ENCODE peak calls at places on chromosomes 7 and 10, in ten cellular contexts. B, C, U, H, I, N, W, V, T and X are unnamed samples.

GRCh38 chr7:22093003-22093402 is 147.3 kb upstream of the CDCA7L start:
- DNase-seq in B (no peak), C (no peak), U (no peak), H (no peak), I (no peak), N (no peak), W (no peak), V (no peak), T (no peak), X (no peak)

GRCh38 chr7:105429746-105430612 is 41.3 kb upstream of the SRPK2 start:
- DNase-seq in B (no peak), C (no peak), U (peak; percentile 53), H (peak; percentile 34), I (no peak), N (peak; percentile 34), W (no peak), V (no peak), T (no peak), X (no peak)

GRCh38 chr10:51156913-51157312 is 82.6 kb downstream of the PRKG1 start:
- DNase-seq in B (no peak), C (no peak), U (no peak), H (no peak), I (no peak), N (no peak), W (no peak), V (no peak), T (no peak), X (no peak)

GRCh38 chr7:1058821-1059199 is 14.5 kb downstream of the GPR146 start:
- DNase-seq in B (no peak), C (no peak), U (no peak), H (no peak), I (peak; percentile 49), N (no peak), W (no peak), V (no peak), T (no peak), X (no peak)

GRCh38 chr10:124721295-124722052 is 22.7 kb downstream of the FAM53B start:
- DNase-seq in B (no peak), C (no peak), U (peak; percentile 38), H (peak; percentile 61), I (peak; percentile 81), N (no peak), W (peak; percentile 68), V (peak; percentile 68), T (no peak), X (no peak)

GRCh38 chr10:34816067-34817002 is 1.2 kb upstream of the PARD3 start:
- DNase-seq in B (peak; percentile 25), C (no peak), U (peak; percentile 44), H (no peak), I (peak; percentile 63), N (no peak), W (no peak), V (no peak), T (no peak), X (no peak)

GRCh38 chr10:43172645-43173044 is 34.4 kb downstream of the CSGALNACT2 start:
- DNase-seq in B (no peak), C (no peak), U (no peak), H (no peak), I (no peak), N (no peak), W (no peak), V (no peak), T (no peak), X (no peak)

GRCh38 chr10:4541292-4541691 is 284.7 kb upstream of the AKR1E2 start:
- DNase-seq in B (no peak), C (no peak), U (peak; percentile 53), H (no peak), I (no peak), N (peak; percentile 81), W (no peak), V (no peak), T (no peak), X (no peak)

GRCh38 chr7:74579800-74580685 is 77.5 kb upstream of the GTF2I start:
- DNase-seq in B (no peak), C (no peak), U (peak; percentile 89), H (no peak), I (no peak), N (no peak), W (peak; percentile 63), V (no peak), T (peak; percentile 60), X (no peak)

GRCh38 chr10:33216661-33217427 is 117.6 kb downstream of the NRP1 start:
- DNase-seq in B (no peak), C (no peak), U (no peak), H (no peak), I (no peak), N (no peak), W (no peak), V (no peak), T (no peak), X (no peak)

GRCh38 chr10:43075612-43076003 is 1.3 kb upstream of the RET start:
- DNase-seq in B (no peak), C (no peak), U (no peak), H (no peak), I (no peak), N (peak; percentile 19), W (no peak), V (peak; percentile 45), T (no peak), X (no peak)

GRCh38 chr10:239109-239508 is 103.9 kb downstream of the ZMYND11 start:
- DNase-seq in B (no peak), C (no peak), U (no peak), H (no peak), I (no peak), N (no peak), W (no peak), V (no peak), T (no peak), X (no peak)

DNA sequence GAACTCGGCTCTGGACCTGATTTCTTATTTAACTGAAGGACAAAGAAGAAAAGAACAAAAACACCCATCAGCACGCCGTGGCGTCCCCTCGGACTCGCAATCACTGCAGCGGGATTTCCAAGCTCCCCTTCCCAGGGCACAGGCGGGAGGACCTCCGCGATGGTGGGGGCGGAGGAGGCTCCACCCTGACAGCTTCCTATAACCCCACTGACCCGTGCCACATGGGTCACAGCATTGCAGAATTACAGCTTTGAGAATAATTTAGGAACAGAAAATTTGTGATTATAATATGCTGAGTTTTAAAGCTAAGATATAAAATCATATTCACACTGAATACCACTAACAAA is 129.7 kb upstream of the SEC61G start:
- DNase-seq in B (no peak), C (no peak), U (no peak), H (no peak), I (no peak), N (no peak), W (no peak), V (no peak), T (no peak), X (no peak)
- TF ChIP-seq CTCF in B (no peak), C (no peak), U (no peak), H (no peak), I (no peak), N (no peak), W (no peak), V (no peak), T (no peak), X (no peak)

GRCh38 chr7:8442814-8443304 is 9.4 kb downstream of the NXPH1 start:
- DNase-seq in B (no peak), C (no peak), U (peak; percentile 47), H (peak; percentile 39), I (peak; percentile 75), N (no peak), W (peak; percentile 73), V (no peak), T (peak; percentile 51), X (no peak)
- H3K4me3 ChIP-seq in B (no peak overlapping the region), C (no peak overlapping the region), U (no peak overlapping the region), H (no peak overlapping the region), I (no peak overlapping the region), N (no peak overlapping the region), W (no peak overlapping the region), V (no peak overlapping the region), T (no peak overlapping the region), X (no peak overlapping the region)

DNA sequence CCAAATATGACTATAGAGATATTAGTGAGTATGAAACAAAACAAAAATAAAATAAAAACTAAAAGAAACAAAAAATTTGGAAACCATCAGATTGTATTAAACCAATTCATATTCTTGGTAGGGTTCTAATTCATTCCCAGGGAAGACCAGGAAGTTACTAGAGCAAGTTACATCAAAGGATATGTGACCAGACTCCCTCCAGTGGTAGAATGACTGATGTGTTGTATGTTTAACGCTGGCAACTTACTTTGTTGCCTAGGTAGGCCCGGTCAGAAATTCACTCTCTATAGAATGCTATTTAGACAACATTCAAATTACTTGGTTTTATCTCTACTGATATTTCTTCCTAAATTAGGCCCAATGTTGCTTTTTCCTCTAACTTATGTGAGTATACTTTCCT is 5.2 kb downstream of the PHYHIPL start:
- DNase-seq in B (no peak), C (no peak), U (no peak), H (peak; percentile 22), I (no peak), N (peak; percentile 50), W (no peak), V (no peak), T (no peak), X (no peak)
- TF ChIP-seq CTCF in B (peak; percentile 29), C (peak; percentile 56), U (peak; percentile 41), H (peak; percentile 34), I (no peak), N (peak; percentile 69), W (no peak), V (peak; percentile 65), T (no peak), X (peak; percentile 54)

GRCh38 chr7:24050991-24051529 is 232.9 kb upstream of the NPY start:
- DNase-seq in B (no peak), C (no peak), U (no peak), H (no peak), I (no peak), N (no peak), W (no peak), V (no peak), T (no peak), X (no peak)

GRCh38 chr7:24052572-24053223 is 231.3 kb upstream of the NPY start:
- DNase-seq in B (no peak), C (no peak), U (no peak), H (no peak), I (no peak), N (peak; percentile 7), W (no peak), V (no peak), T (no peak), X (no peak)

GRCh38 chr7:24057243-24057642 is 226.7 kb upstream of the NPY start:
- DNase-seq in B (no peak), C (no peak), U (no peak), H (no peak), I (no peak), N (peak; percentile 8), W (no peak), V (no peak), T (no peak), X (no peak)

GRCh38 chr7:24051651-24052050 is 232.3 kb upstream of the NPY start:
- DNase-seq in B (no peak), C (no peak), U (no peak), H (no peak), I (no peak), N (no peak), W (no peak), V (no peak), T (no peak), X (no peak)

DNA sequence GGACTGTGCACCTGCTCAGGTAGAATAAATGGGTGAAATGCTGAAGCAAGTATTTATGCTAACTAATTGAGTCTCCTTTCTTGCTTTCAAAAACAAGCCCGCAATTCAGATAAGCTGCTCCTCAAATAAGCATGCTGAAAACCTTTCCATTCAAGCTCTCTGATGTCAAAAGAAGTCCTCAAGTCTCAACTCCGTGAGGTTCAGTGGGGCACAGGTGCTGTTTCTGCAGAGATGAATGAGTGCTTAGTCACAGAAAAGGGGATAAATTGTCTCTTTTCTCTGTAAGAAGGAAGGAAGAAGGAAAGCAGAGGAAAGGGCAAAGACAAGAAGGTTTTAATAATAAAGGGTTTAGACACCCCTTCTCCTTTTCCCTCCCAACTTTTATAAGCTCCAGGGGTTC is 229.8 kb upstream of the NPY start:
- DNase-seq in B (no peak), C (no peak), U (no peak), H (no peak), I (no peak), N (no peak), W (no peak), V (no peak), T (no peak), X (no peak)
- H3K4me3 ChIP-seq in B (no peak overlapping the region), C (no peak overlapping the region), U (no peak overlapping the region), H (no peak overlapping the region), I (no peak overlapping the region), N (no peak overlapping the region), W (no peak overlapping the region), V (no peak overlapping the region), T (no peak overlapping the region), X (no peak overlapping the region)